ENCODE peak calls at places on chromosomes 12 and 14, in four cellular contexts. One of them, this sample, is unnamed.
A peak's percentile ranks its signal among the peaks of the same experiment; 100 is the strongest.

GRCh38 chr12:88310666-88311065 is 168.6 kb downstream of the TMTC3 start:
- DNase-seq in HCT116: no peak
- DNase-seq in kidney: no peak
- DNase-seq in mesenchymal stem cell: no peak
- DNase-seq in this sample: no peak

GRCh38 chr14:93941293-93941910 is 14.3 kb downstream of the FAM181A start:
- DNase-seq in HCT116: no peak
- DNase-seq in kidney: no peak
- DNase-seq in mesenchymal stem cell: peak; percentile 67
- DNase-seq in this sample: no peak

GRCh38 chr12:77916276-77916675 is 85.6 kb downstream of the NAV3 start:
- DNase-seq in HCT116: no peak
- DNase-seq in kidney: no peak
- DNase-seq in mesenchymal stem cell: no peak
- DNase-seq in this sample: no peak

GRCh38 chr12:79886917-79887519 is 47.9 kb downstream of the PPP1R12A start:
- DNase-seq in HCT116: peak; percentile 41
- DNase-seq in kidney: no peak
- DNase-seq in mesenchymal stem cell: peak; percentile 67
- DNase-seq in this sample: no peak

GRCh38 chr12:44375694-44376093 is 500.4 kb downstream of the NELL2 start:
- DNase-seq in HCT116: no peak
- DNase-seq in kidney: no peak
- DNase-seq in mesenchymal stem cell: no peak
- DNase-seq in this sample: no peak

GRCh38 chr12:91367234-91367849 is 184.7 kb upstream of the DCN start:
- DNase-seq in HCT116: peak; percentile 13
- DNase-seq in kidney: no peak
- DNase-seq in mesenchymal stem cell: peak; percentile 43
- DNase-seq in this sample: no peak

GRCh38 chr12:29581641-29582040 is 84.2 kb upstream of the OVCH1 start:
- DNase-seq in HCT116: no peak
- DNase-seq in kidney: no peak
- DNase-seq in mesenchymal stem cell: peak; percentile 92
- DNase-seq in this sample: no peak

GRCh38 chr14:53295985-53296582 is 143.0 kb upstream of the DDHD1 start:
- DNase-seq in HCT116: peak; percentile 23
- DNase-seq in kidney: no peak
- DNase-seq in mesenchymal stem cell: peak; percentile 49
- DNase-seq in this sample: no peak

GRCh38 chr14:61812347-61813100 is 50.3 kb downstream of the SNAPC1 start:
- DNase-seq in HCT116: no peak
- DNase-seq in kidney: peak; percentile 75
- DNase-seq in mesenchymal stem cell: peak; percentile 11
- DNase-seq in this sample: peak; percentile 81

GRCh38 chr12:79298511-79298910 is 392.3 kb downstream of the PAWR start:
- DNase-seq in HCT116: no peak
- DNase-seq in kidney: no peak
- DNase-seq in mesenchymal stem cell: no peak
- DNase-seq in this sample: no peak

GRCh38 chr14:42556551-42556950 is 949.9 kb downstream of the LRFN5 start:
- DNase-seq in HCT116: no peak
- DNase-seq in kidney: no peak
- DNase-seq in mesenchymal stem cell: peak; percentile 6
- DNase-seq in this sample: no peak

GRCh38 chr14:78399316-78399889 is 229.2 kb downstream of the NRXN3 start:
- DNase-seq in HCT116: no peak
- DNase-seq in kidney: no peak
- DNase-seq in mesenchymal stem cell: no peak
- DNase-seq in this sample: peak; percentile 82

GRCh38 chr12:85617307-85618091 is 218.7 kb downstream of the RASSF9 start:
- DNase-seq in HCT116: no peak
- DNase-seq in kidney: no peak
- DNase-seq in mesenchymal stem cell: no peak
- DNase-seq in this sample: no peak

GRCh38 chr12:23055004-23055403 is 430.0 kb downstream of the ETNK1 start:
- DNase-seq in HCT116: peak; percentile 8
- DNase-seq in kidney: no peak
- DNase-seq in mesenchymal stem cell: no peak
- DNase-seq in this sample: peak; percentile 93

GRCh38 chr14:70808402-70809237 is 693 bp downstream of the MAP3K9 start:
- DNase-seq in HCT116: no peak
- DNase-seq in kidney: peak; percentile 82
- DNase-seq in mesenchymal stem cell: no peak
- DNase-seq in this sample: peak; percentile 86

GRCh38 chr12:2739832-2740641 is 54.7 kb upstream of the FKBP4 start:
- DNase-seq in HCT116: no peak
- DNase-seq in kidney: no peak
- DNase-seq in mesenchymal stem cell: peak; percentile 50
- DNase-seq in this sample: peak; percentile 78

GRCh38 chr14:90645842-90646443 is 170.3 kb downstream of the TTC7B start:
- DNase-seq in HCT116: peak; percentile 55
- DNase-seq in kidney: peak; percentile 83
- DNase-seq in mesenchymal stem cell: no peak
- DNase-seq in this sample: peak; percentile 96

GRCh38 chr14:36507847-36508417 is 12.1 kb downstream of the NKX2-1 start:
- DNase-seq in HCT116: no peak
- DNase-seq in kidney: no peak
- DNase-seq in mesenchymal stem cell: no peak
- DNase-seq in this sample: no peak

GRCh38 chr12:132388379-132389015 is 59.1 kb upstream of the GALNT9 start:
- DNase-seq in HCT116: no peak
- DNase-seq in kidney: no peak
- DNase-seq in mesenchymal stem cell: no peak
- DNase-seq in this sample: no peak

GRCh38 chr12:113781415-113782198 is 184.5 kb downstream of the RBM19 start:
- DNase-seq in HCT116: no peak
- DNase-seq in kidney: no peak
- DNase-seq in mesenchymal stem cell: peak; percentile 96
- DNase-seq in this sample: no peak

GRCh38 chr12:20549115-20549719 is 145.9 kb upstream of the SLCO1C1 start:
- DNase-seq in HCT116: peak; percentile 34
- DNase-seq in kidney: no peak
- DNase-seq in mesenchymal stem cell: peak; percentile 40
- DNase-seq in this sample: peak; percentile 80

GRCh38 chr14:88380405-88380804 is 5.1 kb upstream of the SPATA7 start:
- DNase-seq in HCT116: no peak
- DNase-seq in kidney: no peak
- DNase-seq in mesenchymal stem cell: no peak
- DNase-seq in this sample: peak; percentile 40

GRCh38 chr12:113591480-113591971 is 119.9 kb upstream of the LHX5 start:
- DNase-seq in HCT116: no peak
- DNase-seq in kidney: no peak
- DNase-seq in mesenchymal stem cell: no peak
- DNase-seq in this sample: peak; percentile 88

GRCh38 chr12:74349925-74350324 is 187.7 kb upstream of the ATXN7L3B start:
- DNase-seq in HCT116: no peak
- DNase-seq in kidney: no peak
- DNase-seq in mesenchymal stem cell: no peak
- DNase-seq in this sample: no peak

GRCh38 chr12:107411792-107412535 is 273.6 kb upstream of the PWP1 start:
- DNase-seq in HCT116: no peak
- DNase-seq in kidney: no peak
- DNase-seq in mesenchymal stem cell: peak; percentile 63
- DNase-seq in this sample: no peak

GRCh38 chr14:60722836-60723217 is 1.3 kb downstream of the SIX4 start:
- DNase-seq in HCT116: no peak
- DNase-seq in kidney: no peak
- DNase-seq in mesenchymal stem cell: no peak
- DNase-seq in this sample: no peak

GRCh38 chr12:24172031-24172772 is 222.7 kb upstream of the SOX5 start:
- DNase-seq in HCT116: no peak
- DNase-seq in kidney: no peak
- DNase-seq in mesenchymal stem cell: no peak
- DNase-seq in this sample: peak; percentile 73

GRCh38 chr12:105355752-105356151 is 25.3 kb downstream of the C12orf75 start:
- DNase-seq in HCT116: peak; percentile 18
- DNase-seq in kidney: no peak
- DNase-seq in mesenchymal stem cell: peak; percentile 41
- DNase-seq in this sample: no peak

GRCh38 chr12:4392223-4392742 is 12.8 kb upstream of the FGF23 start:
- DNase-seq in HCT116: no peak
- DNase-seq in kidney: no peak
- DNase-seq in mesenchymal stem cell: no peak
- DNase-seq in this sample: no peak

DNA sequence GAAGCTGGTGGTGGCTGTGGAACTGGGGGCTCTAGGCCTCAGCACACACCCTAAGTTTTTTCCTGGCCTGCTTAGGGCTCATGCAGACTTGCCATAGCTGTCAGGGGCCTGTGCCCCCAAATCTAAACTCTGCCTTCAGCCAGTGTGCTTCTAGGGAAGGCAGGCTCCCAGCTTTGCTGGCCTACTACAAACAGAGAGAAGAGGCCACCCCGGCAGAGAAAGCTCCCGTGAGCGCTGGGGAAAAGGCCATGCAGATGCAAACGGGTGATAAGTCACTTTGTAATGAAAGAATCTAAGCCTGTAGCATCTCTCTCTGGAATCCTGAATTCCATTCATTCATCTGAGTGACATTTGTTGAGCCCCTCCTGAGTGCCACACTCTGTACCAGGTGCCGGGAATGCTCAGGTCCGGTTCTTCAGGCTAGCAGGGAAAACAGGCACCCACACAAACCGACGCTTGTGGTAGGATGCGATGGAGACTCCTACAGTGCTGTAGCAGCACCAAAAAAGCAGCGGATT is 29.9 kb downstream of the JDP2 start:
- DNase-seq in HCT116: no peak
- DNase-seq in kidney: no peak
- DNase-seq in mesenchymal stem cell: no peak
- DNase-seq in this sample: peak; percentile 49
- H3K4me1 ChIP-seq in HCT116: peaks cover 4% of the 10 kb centered on the region
- H3K4me1 ChIP-seq in kidney: peaks cover 69% of the 10 kb centered on the region
- H3K4me1 ChIP-seq in mesenchymal stem cell: peaks cover 44% of the 10 kb centered on the region
- H3K4me1 ChIP-seq in this sample: peaks cover 11% of the 10 kb centered on the region

DNA sequence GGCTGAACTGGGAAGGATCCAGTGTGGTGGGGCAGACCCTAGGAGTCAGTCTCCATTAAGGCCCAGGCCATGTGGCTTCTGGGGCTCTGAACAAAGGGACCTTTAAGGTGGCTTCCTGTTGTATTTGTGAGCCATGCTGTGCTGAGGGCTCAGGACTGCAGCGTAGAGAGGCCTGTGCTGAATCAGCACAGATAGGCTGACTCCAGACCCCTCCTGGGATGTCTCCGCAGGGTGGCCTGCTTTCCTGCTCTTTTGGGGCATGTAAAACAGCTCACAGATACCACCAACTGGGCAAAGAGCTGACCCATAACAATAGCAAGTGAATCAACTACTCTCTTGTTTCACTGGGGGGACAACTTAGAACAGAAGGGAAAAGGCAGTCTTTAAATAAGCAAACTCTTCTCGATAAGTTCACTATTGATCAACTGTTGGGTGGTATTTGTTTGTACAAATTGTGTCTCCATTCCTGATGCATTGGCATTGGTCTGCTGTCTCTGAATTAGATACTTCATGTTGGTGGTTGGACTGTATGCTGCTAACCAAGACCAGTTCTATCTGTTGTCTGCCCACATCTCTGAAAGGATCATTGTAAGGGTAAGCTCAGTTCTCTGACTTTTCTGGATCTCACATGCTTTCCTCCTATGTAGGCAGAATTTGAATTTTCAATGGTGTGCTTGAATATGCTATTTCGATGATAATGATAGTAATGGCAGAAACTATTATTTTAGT is 71.8 kb downstream of the MYRFL start:
- DNase-seq in HCT116: no peak
- DNase-seq in kidney: no peak
- DNase-seq in mesenchymal stem cell: no peak
- DNase-seq in this sample: peak; percentile 93
- H3K9ac ChIP-seq in HCT116: no peak overlapping the region
- H3K9ac ChIP-seq in kidney: no peak overlapping the region
- H3K9ac ChIP-seq in mesenchymal stem cell: no peak overlapping the region
- H3K9ac ChIP-seq in this sample: no peak overlapping the region

DNA sequence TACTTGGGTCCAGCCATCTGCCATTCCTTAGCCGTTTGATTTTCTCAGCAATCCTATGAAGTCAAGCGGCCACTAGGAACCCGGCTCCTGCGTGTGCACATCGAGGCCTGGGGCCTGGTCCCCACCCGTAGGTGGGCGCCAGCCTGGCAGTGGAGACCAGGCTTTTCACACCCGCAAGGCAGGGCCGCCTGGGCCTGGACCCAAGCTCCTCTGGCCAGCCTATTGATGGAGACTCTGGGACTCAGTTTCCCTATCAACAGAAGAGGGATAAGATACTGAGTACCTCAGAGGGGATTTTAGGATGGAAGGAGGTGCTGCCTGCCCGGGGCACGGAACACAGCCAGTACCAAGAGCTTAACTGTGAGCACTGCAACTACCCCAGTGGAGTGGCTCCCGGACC is 104.3 kb upstream of the C14orf180 start:
- DNase-seq in HCT116: no peak
- DNase-seq in kidney: no peak
- DNase-seq in mesenchymal stem cell: no peak
- DNase-seq in this sample: no peak
- H3K9me3 ChIP-seq in HCT116: no peaks in the 10 kb centered on the region
- H3K9me3 ChIP-seq in kidney: no peaks in the 10 kb centered on the region
- H3K9me3 ChIP-seq in mesenchymal stem cell: no peaks in the 10 kb centered on the region
- H3K9me3 ChIP-seq in this sample: no peaks in the 10 kb centered on the region

GRCh38 chr12:51025182-51025747 is 919 bp downstream of the SLC11A2 start:
- DNase-seq in HCT116: no peak
- DNase-seq in kidney: no peak
- DNase-seq in mesenchymal stem cell: no peak
- DNase-seq in this sample: no peak

GRCh38 chr12:51028811-51029146 is 2.6 kb upstream of the SLC11A2 start:
- DNase-seq in HCT116: no peak
- DNase-seq in kidney: no peak
- DNase-seq in mesenchymal stem cell: peak; percentile 26
- DNase-seq in this sample: no peak

GRCh38 chr12:51027342-51027835 is 1.2 kb upstream of the SLC11A2 start:
- DNase-seq in HCT116: no peak
- DNase-seq in kidney: no peak
- DNase-seq in mesenchymal stem cell: no peak
- DNase-seq in this sample: peak; percentile 58

GRCh38 chr12:51025748-51026654 is at the start of gene SLC11A2:
- DNase-seq in HCT116: peak; percentile 86
- DNase-seq in kidney: peak; percentile 98
- DNase-seq in mesenchymal stem cell: peak; percentile 94
- DNase-seq in this sample: peak; percentile 100

GRCh38 chr12:51028126-51028810 is 2.1 kb upstream of the SLC11A2 start:
- DNase-seq in HCT116: no peak
- DNase-seq in kidney: no peak
- DNase-seq in mesenchymal stem cell: peak; percentile 59
- DNase-seq in this sample: peak; percentile 84
- H3K4me1 ChIP-seq in HCT116: peaks cover 27% of the 10 kb centered on the region
- H3K4me1 ChIP-seq in kidney: peaks cover 12% of the 10 kb centered on the region
- H3K4me1 ChIP-seq in mesenchymal stem cell: peaks cover 9% of the 10 kb centered on the region
- H3K4me1 ChIP-seq in this sample: no peaks in the 10 kb centered on the region